ENCODE peak calls at places on chromosomes 3 and 15, in ten cellular contexts. V is K562, T is transverse colon, X is HepG2, F is HCT116, A is upper lobe of left lung, R is HL-60, Q is endothelial cell of umbilical vein, U is breast epithelium, C is GM23338. O is an unnamed sample.

GRCh38 chr15:99958426-99959097 is 225.3 kb upstream of the LYSMD4 start:
- DNase-seq in U (no peak), V (no peak), X (no peak), Q (no peak), F (no peak), A (no peak), C (no peak), R (no peak), T (no peak), O (peak)

GRCh38 chr15:37081985-37082384 is 18.4 kb downstream of the MEIS2 start:
- DNase-seq in U (no peak), C (peak), A (no peak), V (no peak), X (no peak), F (no peak), T (no peak), R (no peak), Q (no peak), O (no peak)

GRCh38 chr3:50132421-50133282 is 22.5 kb upstream of the SEMA3F start:
- DNase-seq in Q (no peak), V (peak), A (no peak), T (no peak), R (no peak), X (no peak), U (no peak), F (no peak), C (peak), O (no peak)

GRCh38 chr3:9623148-9623547 is 26.2 kb upstream of the MTMR14 start:
- DNase-seq in R (no peak), F (no peak), C (no peak), V (no peak), Q (no peak), X (no peak), T (no peak), A (no peak), U (no peak), O (no peak)

GRCh38 chr3:146498002-146498736 is 28.8 kb upstream of the PLSCR2 start:
- DNase-seq in U (no peak), Q (no peak), A (no peak), V (no peak), R (no peak), X (no peak), F (no peak), T (no peak), C (no peak), O (no peak)

GRCh38 chr3:69161587-69162196 is 39.3 kb upstream of the LMOD3 start:
- DNase-seq in Q (peak), F (peak), X (peak), V (peak), C (peak), R (peak), U (no peak), T (no peak), A (no peak), O (no peak)

GRCh38 chr3:40207796-40208195 is 101.7 kb upstream of the EIF1B start:
- DNase-seq in R (no peak), Q (no peak), C (no peak), F (no peak), X (no peak), A (no peak), U (no peak), V (no peak), T (no peak), O (no peak)

GRCh38 chr3:25678581-25678980 is 13.9 kb upstream of the TOP2B start:
- DNase-seq in T (no peak), R (no peak), V (no peak), A (no peak), Q (no peak), C (no peak), U (no peak), F (no peak), X (no peak), O (no peak)

GRCh38 chr3:36837089-36837488 is 72.7 kb upstream of the DCLK3 start:
- DNase-seq in Q (peak), U (no peak), C (peak), R (no peak), A (no peak), T (no peak), X (no peak), V (no peak), F (no peak), O (no peak)

GRCh38 chr15:39321977-39322376 is 258.9 kb upstream of the THBS1 start:
- DNase-seq in C (no peak), X (no peak), U (no peak), R (no peak), A (no peak), F (no peak), Q (no peak), T (no peak), V (no peak), O (no peak)

GRCh38 chr15:57382222-57382621 is 5.9 kb downstream of the CGNL1 start:
- DNase-seq in Q (no peak), C (no peak), F (no peak), T (no peak), V (no peak), R (no peak), X (peak), A (no peak), U (no peak), O (no peak)

GRCh38 chr3:57963811-57964346 is 44.3 kb upstream of the FLNB start:
- DNase-seq in X (no peak), T (no peak), F (no peak), A (no peak), C (no peak), Q (no peak), U (peak), V (no peak), R (no peak), O (no peak)

GRCh38 chr15:43285609-43286037 is 18.9 kb upstream of the TGM5 start:
- DNase-seq in V (peak), U (no peak), R (peak), X (peak), T (peak), A (no peak), C (peak), F (peak), Q (peak), O (no peak)

GRCh38 chr3:126658584-126658983 is 3.7 kb upstream of the TXNRD3 start:
- DNase-seq in V (no peak), F (no peak), U (no peak), Q (no peak), T (no peak), A (no peak), X (no peak), C (no peak), R (no peak), O (no peak)

GRCh38 chr3:107240183-107241091 is 136.8 kb upstream of the CCDC54 start:
- DNase-seq in C (peak), V (peak), Q (peak), R (peak), A (peak), T (peak), U (peak), X (peak), F (peak), O (peak)

GRCh38 chr3:42195879-42196330 is 70.1 kb downstream of the CCK start:
- DNase-seq in R (no peak), A (no peak), T (no peak), X (no peak), V (no peak), F (no peak), U (no peak), Q (no peak), C (no peak), O (no peak)

GRCh38 chr3:159762238-159762637 is 226.4 kb upstream of the IL12A start:
- DNase-seq in F (no peak), C (peak), X (no peak), V (no peak), U (no peak), Q (peak), A (no peak), T (no peak), R (no peak), O (no peak)

GRCh38 chr3:59783468-59783988 is 733.7 kb upstream of the CFAP20DC start:
- DNase-seq in V (no peak), F (no peak), C (no peak), T (no peak), Q (no peak), A (no peak), R (no peak), U (no peak), X (no peak), O (no peak)

GRCh38 chr3:63908081-63908736 is 4.0 kb downstream of the SCAANT1 start:
- DNase-seq in X (peak), V (no peak), Q (peak), R (no peak), A (no peak), F (no peak), U (no peak), C (peak), T (no peak), O (no peak)

GRCh38 chr3:119731545-119732343 is 28.9 kb downstream of the CFAP91 start:
- DNase-seq in A (no peak), Q (peak), C (no peak), V (no peak), R (no peak), T (no peak), X (no peak), U (no peak), F (no peak), O (no peak)

GRCh38 chr3:183122257-183122932 is 23.1 kb upstream of the MCCC1 start:
- DNase-seq in A (no peak), U (no peak), F (peak), R (no peak), X (peak), V (peak), T (no peak), Q (peak), C (peak), O (no peak)

GRCh38 chr3:193396451-193397244 is 18.1 kb upstream of the ATP13A5 start:
- DNase-seq in C (no peak), U (no peak), T (no peak), A (no peak), X (no peak), F (no peak), Q (no peak), R (no peak), V (no peak), O (no peak)

GRCh38 chr3:139629033-139629432 is 48.7 kb downstream of the NMNAT3 start:
- DNase-seq in T (peak), C (peak), U (no peak), V (no peak), X (peak), A (no peak), F (peak), Q (no peak), R (peak), O (no peak)

GRCh38 chr3:167723872-167724271 is 10.8 kb downstream of the PDCD10 start:
- DNase-seq in V (no peak), X (no peak), T (no peak), Q (peak), C (no peak), R (no peak), F (no peak), A (no peak), U (no peak), O (no peak)

GRCh38 chr3:122952509-122952908 is 75.1 kb downstream of the SEMA5B start:
- DNase-seq in F (no peak), Q (no peak), U (no peak), C (peak), X (no peak), A (no peak), T (no peak), R (peak), V (no peak), O (no peak)

GRCh38 chr3:128143496-128143895 is 9.8 kb upstream of the EEFSEC start:
- DNase-seq in R (no peak), T (no peak), V (no peak), F (no peak), Q (no peak), X (no peak), A (no peak), U (no peak), C (no peak), O (no peak)

GRCh38 chr3:155956508-155957411 is 86.3 kb downstream of the GMPS start:
- DNase-seq in Q (no peak), R (no peak), C (no peak), F (no peak), V (no peak), T (no peak), X (no peak), U (no peak), A (no peak), O (no peak)

GRCh38 chr15:50126072-50126471 is 7.0 kb upstream of the ATP8B4 start:
- DNase-seq in A (no peak), X (no peak), F (no peak), U (no peak), Q (no peak), V (no peak), T (no peak), C (no peak), R (no peak), O (no peak)

GRCh38 chr3:99634881-99635280 is 3.5 kb upstream of the COL8A1 start:
- DNase-seq in C (no peak), T (no peak), U (no peak), X (no peak), F (no peak), R (no peak), A (no peak), V (no peak), Q (no peak), O (no peak)

GRCh38 chr3:192259661-192260060 is 467.7 kb downstream of the FGF12 start:
- DNase-seq in F (no peak), X (no peak), Q (no peak), C (no peak), A (no peak), V (no peak), T (no peak), U (no peak), R (no peak), O (no peak)

GRCh38 chr3:86774082-86774691 is 216.8 kb downstream of the VGLL3 start:
- DNase-seq in U (no peak), T (no peak), R (no peak), V (no peak), C (peak), A (no peak), X (peak), Q (peak), F (no peak), O (no peak)

GRCh38 chr3:178236555-178237277 is 299.5 kb upstream of the KCNMB2 start:
- DNase-seq in X (no peak), V (no peak), R (no peak), U (no peak), A (no peak), F (no peak), C (no peak), Q (no peak), T (no peak), O (no peak)

GRCh38 chr3:9951126-9951525 is 1.1 kb downstream of the PRRT3 start:
- DNase-seq in T (no peak), Q (no peak), A (no peak), F (no peak), V (no peak), X (no peak), C (no peak), U (no peak), R (no peak), O (no peak)

GRCh38 chr3:60610441-60611112 is 640.7 kb downstream of the FHIT start:
- DNase-seq in R (no peak), C (no peak), F (no peak), T (peak), V (no peak), X (no peak), A (no peak), U (no peak), Q (no peak), O (peak)

DNA sequence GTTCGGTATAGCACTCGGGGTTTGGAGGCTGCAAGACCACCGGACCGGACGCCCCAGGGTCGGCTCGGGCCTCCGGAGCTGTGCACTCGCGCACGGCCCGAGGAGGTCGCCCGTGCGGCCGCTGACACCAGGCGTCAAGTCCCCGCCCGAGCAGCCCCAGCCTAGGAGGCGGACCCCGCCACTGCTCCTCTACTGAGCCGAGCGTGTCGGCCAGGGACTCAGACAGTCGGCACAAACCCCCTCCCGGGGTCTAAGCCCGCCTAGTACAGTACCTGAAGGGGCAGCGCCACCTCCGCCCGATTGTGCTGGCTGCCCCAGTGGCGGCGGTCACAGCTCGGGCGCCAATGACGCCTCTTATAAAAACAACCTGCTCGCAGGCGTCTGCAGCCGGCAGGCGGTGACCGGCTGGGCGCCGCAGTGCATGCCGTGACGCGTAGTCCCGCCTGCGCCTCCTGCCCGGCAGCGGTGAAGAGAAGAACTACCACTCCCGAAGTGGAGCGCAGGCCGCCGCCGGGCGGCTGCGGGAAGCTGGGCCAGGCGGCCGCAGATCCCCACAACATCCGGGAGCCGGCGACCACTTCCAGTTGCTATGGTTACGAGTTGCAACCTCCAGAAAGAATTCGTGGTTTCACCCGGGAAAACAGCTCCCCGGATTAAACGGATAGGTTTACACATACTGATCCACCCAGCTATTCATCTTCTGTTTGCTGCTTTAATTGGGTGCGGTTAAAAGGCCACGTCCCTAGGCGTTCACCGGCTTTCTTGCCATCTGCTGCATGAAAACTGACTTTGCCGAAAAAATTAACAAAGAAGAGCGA is at the start of the genes CCPG1 and PIERCE2:
- DNase-seq in C (peak), V (peak), T (peak), F (peak), Q (peak), X (peak), U (peak), R (peak), A (peak), O (peak)
- TF ChIP-seq POLR2AphosphoS5 in C (peak), V (peak), T (peak), F (peak), Q (peak), X (peak), U (peak), R (peak), A (peak), O (peak)

GRCh38 chr3:81742581-81742980 is 18.9 kb downstream of the GBE1 start:
- DNase-seq in C (no peak), A (no peak), U (no peak), X (no peak), R (no peak), Q (no peak), V (no peak), F (no peak), T (no peak), O (no peak)
- H3K4me3 ChIP-seq in C (no peak), A (no peak), U (no peak), X (no peak), R (no peak), Q (no peak), V (no peak), F (no peak), T (no peak), O (no peak)

GRCh38 chr15:89749526-89749925 is 1.5 kb downstream of the MESP1 start:
- DNase-seq in F (no peak), Q (no peak), C (no peak), T (no peak), V (no peak), U (no peak), R (no peak), X (no peak), A (no peak), O (no peak)

GRCh38 chr15:89749951-89750559 is 994 bp downstream of the MESP1 start:
- DNase-seq in U (no peak), A (peak), R (no peak), Q (peak), V (no peak), F (no peak), X (no peak), C (no peak), T (peak), O (no peak)

GRCh38 chr15:89746386-89746974 is 4.6 kb downstream of the MESP1 start:
- DNase-seq in F (no peak), U (no peak), A (peak), R (no peak), T (peak), X (no peak), C (no peak), V (no peak), Q (no peak), O (no peak)

GRCh38 chr15:89749059-89749458 is 2.0 kb downstream of the MESP1 start:
- DNase-seq in Q (no peak), V (no peak), A (no peak), U (no peak), X (no peak), T (peak), C (no peak), R (no peak), F (no peak), O (no peak)

GRCh38 chr15:89747708-89748682 is 3.1 kb downstream of the MESP1 start:
- DNase-seq in C (peak), F (no peak), U (no peak), R (no peak), X (no peak), V (no peak), A (peak), Q (no peak), T (peak), O (no peak)
- TF ChIP-seq POLR2AphosphoS5 in C (no peak), F (no peak), U (no peak), R (no peak), X (no peak), V (no peak), A (no peak), Q (no peak), T (no peak), O (no peak)

DNA sequence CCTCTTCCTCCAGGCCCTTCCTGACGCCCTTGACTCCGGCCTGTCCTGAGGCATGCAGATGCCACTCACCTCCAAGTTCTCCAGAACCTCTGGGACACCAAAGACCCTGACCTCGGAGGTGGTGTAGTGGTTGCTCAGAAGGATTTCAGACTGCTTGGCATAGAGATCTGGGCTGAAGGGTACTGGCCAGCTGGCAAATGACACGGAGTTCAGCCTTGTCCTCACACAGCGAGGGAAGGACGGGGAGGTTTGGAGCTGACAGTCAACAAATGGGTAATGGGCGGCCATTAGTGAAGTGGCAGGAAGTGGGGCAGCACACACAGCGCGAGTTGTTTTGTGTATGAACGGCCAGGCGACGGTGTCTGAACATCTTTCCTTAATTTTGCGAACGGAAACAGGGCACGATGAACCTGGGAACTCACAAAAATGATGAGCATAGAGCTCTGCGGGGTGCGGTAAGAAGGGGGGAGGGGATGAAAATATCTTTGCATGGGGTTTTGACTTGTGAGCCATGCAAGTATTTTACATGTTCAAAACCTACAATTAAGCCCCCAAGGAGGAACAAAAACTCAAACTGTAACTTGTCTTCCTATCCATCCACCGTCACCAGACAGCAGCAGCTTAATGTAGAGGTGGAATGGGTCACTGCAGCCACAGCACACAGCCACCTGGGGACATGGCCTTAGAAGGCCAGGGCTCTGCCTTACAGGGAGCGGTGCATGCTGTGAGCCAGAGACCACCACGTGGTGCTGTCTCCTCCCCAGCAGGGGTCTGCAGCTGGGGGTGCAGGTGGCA is 43.6 kb upstream of the RPL32 start:
- DNase-seq in T (no peak), U (no peak), A (no peak), R (no peak), F (no peak), X (no peak), C (no peak), Q (no peak), V (no peak), O (no peak)
- H3K4me3 ChIP-seq in T (no peak), U (no peak), A (no peak), R (no peak), F (no peak), X (no peak), C (no peak), Q (no peak), V (no peak), O (no peak)